ENCODE peak calls at places on chromosomes 16 and 17, in four cellular contexts. One of them, this sample, is unnamed.

GRCh38 chr17:65742433-65743312 is 181.2 kb upstream of the AXIN2 start:
- DNase-seq in endodermal cell: no peak
- DNase-seq in tibial artery: no peak
- DNase-seq in GM12878: no peak
- DNase-seq in this sample: no peak

GRCh38 chr16:56493815-56494214 is 26.0 kb downstream of the BBS2 start:
- DNase-seq in tibial artery: no peak
- DNase-seq in endodermal cell: no peak
- DNase-seq in GM12878: no peak
- DNase-seq in this sample: no peak

GRCh38 chr17:50708050-50709000 is 611 bp upstream of the ANKRD40 start:
- DNase-seq in tibial artery: no peak
- DNase-seq in endodermal cell: peak; percentile 52
- DNase-seq in GM12878: peak; percentile 17
- DNase-seq in this sample: no peak

GRCh38 chr17:1813088-1813487 is 16.6 kb downstream of the SMYD4 start:
- DNase-seq in tibial artery: peak; percentile 42
- DNase-seq in endodermal cell: no peak
- DNase-seq in GM12878: no peak
- DNase-seq in this sample: no peak

GRCh38 chr16:85007815-85008214 is 3.5 kb downstream of the ZDHHC7 start:
- DNase-seq in endodermal cell: no peak
- DNase-seq in GM12878: no peak
- DNase-seq in tibial artery: no peak
- DNase-seq in this sample: no peak

GRCh38 chr17:14354807-14355206 is 53.9 kb downstream of the HS3ST3B1 start:
- DNase-seq in GM12878: no peak
- DNase-seq in endodermal cell: no peak
- DNase-seq in tibial artery: no peak
- DNase-seq in this sample: no peak

GRCh38 chr16:24497405-24497804 is 42.0 kb upstream of the RBBP6 start:
- DNase-seq in tibial artery: no peak
- DNase-seq in GM12878: no peak
- DNase-seq in endodermal cell: peak; percentile 78
- DNase-seq in this sample: no peak

GRCh38 chr16:47983999-47984580 is 171.7 kb downstream of the ABCC12 start:
- DNase-seq in endodermal cell: no peak
- DNase-seq in GM12878: no peak
- DNase-seq in tibial artery: no peak
- DNase-seq in this sample: no peak

GRCh38 chr17:80104321-80104955 is 3.1 kb downstream of the GAA start:
- DNase-seq in endodermal cell: peak; percentile 60
- DNase-seq in GM12878: no peak
- DNase-seq in tibial artery: no peak
- DNase-seq in this sample: no peak

GRCh38 chr17:73711184-73711583 is 66.9 kb upstream of the SDK2 start:
- DNase-seq in endodermal cell: no peak
- DNase-seq in tibial artery: no peak
- DNase-seq in GM12878: peak; percentile 12
- DNase-seq in this sample: no peak

GRCh38 chr17:22410136-22410535 is 717.8 kb downstream of the KCNJ18 start:
- DNase-seq in tibial artery: no peak
- DNase-seq in endodermal cell: no peak
- DNase-seq in GM12878: no peak
- DNase-seq in this sample: no peak

GRCh38 chr17:1961187-1961586 is 63.9 kb downstream of the RTN4RL1 start:
- DNase-seq in GM12878: no peak
- DNase-seq in endodermal cell: peak; percentile 97
- DNase-seq in tibial artery: no peak
- DNase-seq in this sample: no peak

GRCh38 chr17:39623356-39623950 is 3.3 kb upstream of the PPP1R1B start:
- DNase-seq in endodermal cell: peak; percentile 98
- DNase-seq in tibial artery: peak; percentile 84
- DNase-seq in GM12878: no peak
- DNase-seq in this sample: peak; percentile 85

GRCh38 chr16:1895949-1896675 is 22.1 kb downstream of the HS3ST6 start:
- DNase-seq in GM12878: no peak
- DNase-seq in tibial artery: no peak
- DNase-seq in endodermal cell: no peak
- DNase-seq in this sample: no peak

GRCh38 chr16:2236362-2237075 is at the start of gene DNASE1L2:
- DNase-seq in GM12878: no peak
- DNase-seq in endodermal cell: peak; percentile 82
- DNase-seq in tibial artery: no peak
- DNase-seq in this sample: no peak

GRCh38 chr17:34133350-34133749 is 121.7 kb upstream of the CCL2 start:
- DNase-seq in GM12878: no peak
- DNase-seq in endodermal cell: peak; percentile 43
- DNase-seq in tibial artery: no peak
- DNase-seq in this sample: peak; percentile 70

DNA sequence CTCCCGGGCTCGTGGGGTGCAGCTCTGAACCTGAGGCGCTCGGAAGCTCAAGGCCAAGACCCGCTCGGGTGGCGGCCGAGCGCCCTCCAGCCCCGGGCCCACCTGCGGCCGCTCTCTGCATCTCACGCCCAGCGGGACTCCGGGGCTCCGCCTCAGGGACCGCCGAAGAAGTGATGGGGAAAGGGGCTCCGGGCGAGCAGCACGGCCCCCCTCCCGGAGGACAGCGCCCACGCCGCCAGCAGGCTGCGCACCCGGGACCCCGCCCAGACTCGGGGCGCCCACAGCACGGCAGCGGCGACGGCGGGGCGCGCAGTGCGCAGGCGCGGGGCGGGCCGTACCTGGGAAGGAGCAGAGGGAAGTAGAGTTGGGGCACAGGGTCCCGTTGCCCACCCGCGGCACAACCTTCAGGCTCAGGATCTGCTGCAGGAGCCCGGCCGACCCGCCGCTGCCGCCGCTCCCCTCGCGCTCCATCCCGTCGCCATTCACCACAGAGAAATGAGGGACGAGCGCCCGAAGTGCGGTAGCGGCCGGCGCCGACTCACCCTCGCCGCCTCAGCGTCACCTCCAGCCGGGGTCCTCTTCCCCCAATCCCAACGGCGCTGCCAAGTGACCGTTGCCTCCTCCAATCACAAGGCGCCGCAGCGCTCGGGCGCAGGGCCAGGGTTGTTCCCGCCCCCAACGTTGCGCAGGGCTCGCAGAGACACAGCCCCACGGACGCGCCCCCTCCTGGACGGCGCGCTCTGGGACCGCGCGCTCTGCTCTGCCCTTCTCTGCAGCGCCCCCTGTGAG is at the start of gene TMEM170A:
- DNase-seq in endodermal cell: peak; percentile 100
- DNase-seq in tibial artery: peak; percentile 99
- DNase-seq in GM12878: peak; percentile 94
- DNase-seq in this sample: peak; percentile 100
- H3K27ac ChIP-seq in endodermal cell: peak within 1 kb of the TSS; percentile 79
- H3K27ac ChIP-seq in tibial artery: peak within 1 kb of the TSS; percentile 93
- H3K27ac ChIP-seq in GM12878: peak within 1 kb of the TSS; percentile 85
- H3K27ac ChIP-seq in this sample: peak within 1 kb of the TSS; percentile 99

GRCh38 chr17:42520540-42520951 is 15.5 kb upstream of the NAGLU start:
- DNase-seq in endodermal cell: peak; percentile 69
- DNase-seq in GM12878: no peak
- DNase-seq in tibial artery: no peak
- DNase-seq in this sample: no peak
- H3K4me1 ChIP-seq in endodermal cell: peaks cover 19% of the 10 kb centered on the region
- H3K4me1 ChIP-seq in GM12878: no peaks in the 10 kb centered on the region
- H3K4me1 ChIP-seq in tibial artery: peaks cover 84% of the 10 kb centered on the region
- H3K4me1 ChIP-seq in this sample: peaks cover 89% of the 10 kb centered on the region

GRCh38 chr16:19287241-19287640 is 1.7 kb downstream of the CLEC19A start:
- DNase-seq in tibial artery: no peak
- DNase-seq in GM12878: no peak
- DNase-seq in endodermal cell: no peak
- DNase-seq in this sample: no peak

GRCh38 chr16:19283637-19284036 is 1.9 kb upstream of the CLEC19A start:
- DNase-seq in tibial artery: no peak
- DNase-seq in endodermal cell: no peak
- DNase-seq in GM12878: no peak
- DNase-seq in this sample: no peak

GRCh38 chr16:19284207-19284606 is 1.3 kb upstream of the CLEC19A start:
- DNase-seq in tibial artery: no peak
- DNase-seq in endodermal cell: no peak
- DNase-seq in GM12878: no peak
- DNase-seq in this sample: no peak

GRCh38 chr16:19286827-19287226 is 1.3 kb downstream of the CLEC19A start:
- DNase-seq in GM12878: no peak
- DNase-seq in endodermal cell: no peak
- DNase-seq in tibial artery: no peak
- DNase-seq in this sample: no peak

GRCh38 chr16:19285431-19285830 is at the start of gene CLEC19A:
- DNase-seq in endodermal cell: no peak
- DNase-seq in tibial artery: no peak
- DNase-seq in GM12878: no peak
- DNase-seq in this sample: no peak
- H3K27ac ChIP-seq in endodermal cell: no peak within 1 kb of the TSS
- H3K27ac ChIP-seq in tibial artery: no peak within 1 kb of the TSS
- H3K27ac ChIP-seq in GM12878: no peak within 1 kb of the TSS
- H3K27ac ChIP-seq in this sample: no peak within 1 kb of the TSS

GRCh38 chr17:83086197-83086880 is 6.9 kb downstream of the METRNL start:
- DNase-seq in endodermal cell: no peak
- DNase-seq in GM12878: no peak
- DNase-seq in tibial artery: no peak
- DNase-seq in this sample: no peak

GRCh38 chr17:83084621-83085056 is 5.2 kb downstream of the METRNL start:
- DNase-seq in endodermal cell: no peak
- DNase-seq in tibial artery: no peak
- DNase-seq in GM12878: no peak
- DNase-seq in this sample: no peak

GRCh38 chr17:83085526-83086196 is 6.3 kb downstream of the METRNL start:
- DNase-seq in tibial artery: no peak
- DNase-seq in GM12878: no peak
- DNase-seq in endodermal cell: no peak
- DNase-seq in this sample: no peak

GRCh38 chr17:83084214-83084613 is 4.8 kb downstream of the METRNL start:
- DNase-seq in endodermal cell: no peak
- DNase-seq in GM12878: no peak
- DNase-seq in tibial artery: no peak
- DNase-seq in this sample: no peak

GRCh38 chr17:83085103-83085502 is 5.7 kb downstream of the METRNL start:
- DNase-seq in endodermal cell: no peak
- DNase-seq in GM12878: no peak
- DNase-seq in tibial artery: no peak
- DNase-seq in this sample: no peak
- H3K4me1 ChIP-seq in endodermal cell: no peaks in the 10 kb centered on the region
- H3K4me1 ChIP-seq in GM12878: peaks cover 3% of the 10 kb centered on the region
- H3K4me1 ChIP-seq in tibial artery: peaks cover 71% of the 10 kb centered on the region
- H3K4me1 ChIP-seq in this sample: peaks cover 94% of the 10 kb centered on the region

DNA sequence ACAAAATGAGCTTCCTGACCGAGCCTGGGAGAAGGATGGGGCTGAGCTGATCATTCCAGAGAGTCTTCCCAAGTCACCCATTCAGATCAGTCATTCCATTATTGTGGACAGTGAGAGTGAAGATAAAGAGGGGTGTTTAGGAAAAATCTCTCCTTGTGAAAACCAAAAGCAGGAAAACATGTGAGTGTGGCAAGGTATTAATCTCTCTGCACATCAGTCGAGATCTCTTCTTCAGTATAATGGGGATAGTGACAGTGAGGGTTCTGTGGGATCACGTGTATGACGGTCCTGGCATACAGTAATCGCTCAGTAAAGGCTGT is 35.4 kb downstream of the CHD9 start:
- DNase-seq in GM12878: no peak
- DNase-seq in endodermal cell: no peak
- DNase-seq in tibial artery: no peak
- DNase-seq in this sample: no peak
- H3K27ac ChIP-seq in GM12878: peak overlapping the region; percentile 96
- H3K27ac ChIP-seq in endodermal cell: peak overlapping the region; percentile 89
- H3K27ac ChIP-seq in tibial artery: peak overlapping the region; percentile 78
- H3K27ac ChIP-seq in this sample: peak overlapping the region; percentile 94

DNA sequence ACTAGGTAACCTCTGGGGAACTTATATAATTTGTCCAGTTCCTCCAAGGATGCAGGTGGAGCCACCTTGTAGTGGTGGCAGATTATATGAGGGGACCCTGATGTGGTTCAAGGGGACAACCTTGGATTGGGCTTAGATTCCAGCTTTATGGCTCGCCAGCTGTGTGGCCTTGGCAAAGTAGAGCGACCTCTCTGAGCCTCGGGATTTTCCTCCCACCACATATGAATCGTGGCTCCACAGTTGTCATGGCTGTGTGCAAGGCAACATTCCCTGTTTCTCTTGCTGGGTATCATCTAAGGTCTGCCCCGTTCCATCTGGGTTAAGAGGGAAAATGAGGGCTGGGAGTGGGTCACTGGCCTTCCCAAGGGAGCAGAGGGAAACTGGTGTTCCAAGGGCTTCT is 104.6 kb downstream of the RAB11FIP4 start:
- DNase-seq in tibial artery: no peak
- DNase-seq in endodermal cell: no peak
- DNase-seq in GM12878: no peak
- DNase-seq in this sample: no peak
- H3K4me1 ChIP-seq in tibial artery: peaks cover 4% of the 10 kb centered on the region
- H3K4me1 ChIP-seq in endodermal cell: peaks cover 11% of the 10 kb centered on the region
- H3K4me1 ChIP-seq in GM12878: peaks cover 49% of the 10 kb centered on the region
- H3K4me1 ChIP-seq in this sample: peaks cover 54% of the 10 kb centered on the region

GRCh38 chr17:28911411-28912045 is 8.6 kb upstream of the DHRS13 start:
- DNase-seq in endodermal cell: no peak
- DNase-seq in tibial artery: no peak
- DNase-seq in GM12878: no peak
- DNase-seq in this sample: no peak

GRCh38 chr17:28912281-28912937 is 9.5 kb upstream of the DHRS13 start:
- DNase-seq in endodermal cell: peak; percentile 74
- DNase-seq in tibial artery: no peak
- DNase-seq in GM12878: no peak
- DNase-seq in this sample: no peak

GRCh38 chr17:28916302-28916934 is 13.5 kb upstream of the DHRS13 start:
- DNase-seq in GM12878: no peak
- DNase-seq in tibial artery: peak; percentile 51
- DNase-seq in endodermal cell: peak; percentile 83
- DNase-seq in this sample: no peak

GRCh38 chr17:28910534-28910933 is 7.7 kb upstream of the DHRS13 start:
- DNase-seq in endodermal cell: no peak
- DNase-seq in GM12878: no peak
- DNase-seq in tibial artery: no peak
- DNase-seq in this sample: no peak

DNA sequence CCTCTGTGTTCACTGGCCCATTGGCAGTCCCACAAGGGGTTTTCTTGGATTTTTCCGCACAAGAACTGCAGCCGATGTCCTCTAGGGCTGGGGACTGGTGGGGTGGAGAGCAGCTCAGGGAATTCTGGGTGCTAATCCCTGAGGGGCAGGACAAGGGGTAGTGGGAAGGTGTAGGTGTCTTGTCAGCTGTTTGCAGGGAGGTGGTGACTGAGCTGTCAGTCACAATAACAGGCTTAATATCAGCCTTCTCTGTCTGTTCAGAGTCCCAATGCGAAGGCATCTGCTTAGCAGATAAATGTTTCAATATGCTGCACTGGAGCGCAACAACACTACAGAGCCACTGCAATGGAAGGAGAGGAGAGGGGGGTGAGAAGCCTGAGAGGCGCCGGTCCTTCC is 10.1 kb upstream of the DHRS13 start:
- DNase-seq in GM12878: no peak
- DNase-seq in endodermal cell: no peak
- DNase-seq in tibial artery: no peak
- DNase-seq in this sample: no peak
- H3K27ac ChIP-seq in GM12878: no peak overlapping the region
- H3K27ac ChIP-seq in endodermal cell: no peak overlapping the region
- H3K27ac ChIP-seq in tibial artery: no peak overlapping the region
- H3K27ac ChIP-seq in this sample: no peak overlapping the region

GRCh38 chr17:72565758-72566157 is 444.9 kb downstream of the SOX9 start:
- DNase-seq in GM12878: no peak
- DNase-seq in endodermal cell: no peak
- DNase-seq in tibial artery: no peak
- DNase-seq in this sample: no peak
- H3K4me1 ChIP-seq in GM12878: no peaks in the 10 kb centered on the region
- H3K4me1 ChIP-seq in endodermal cell: no peaks in the 10 kb centered on the region
- H3K4me1 ChIP-seq in tibial artery: peaks cover 2% of the 10 kb centered on the region
- H3K4me1 ChIP-seq in this sample: no peaks in the 10 kb centered on the region